ENCODE peak calls at places on chromosomes 7 and 10, in ten cellular contexts. V, I, K, C, P, E, Y, T, Q and L are unnamed samples. For H3K27me3, the result is how much of the 10 kb centered on the place peaks cover.

GRCh38 chr10:7853892-7854289 is 35.6 kb downstream of the TAF3 start:
- DNase-seq in V (no peak), I (no peak), K (no peak), C (no peak), P (no peak), E (no peak), Y (no peak), T (no peak), Q (no peak), L (no peak)

GRCh38 chr7:21844742-21845141 is 101.0 kb downstream of the CDCA7L start:
- DNase-seq in V (no peak), I (no peak), K (no peak), C (no peak), P (no peak), E (no peak), Y (no peak), T (no peak), Q (peak), L (no peak)

GRCh38 chr7:23691320-23691719 is 11.3 kb downstream of the FAM221A start:
- DNase-seq in V (no peak), I (no peak), K (peak), C (no peak), P (no peak), E (no peak), Y (no peak), T (no peak), Q (no peak), L (no peak)

GRCh38 chr7:69827140-69827919 is 229.1 kb downstream of the AUTS2 start:
- DNase-seq in V (peak), I (no peak), K (no peak), C (no peak), P (no peak), E (no peak), Y (no peak), T (no peak), Q (no peak), L (no peak)

GRCh38 chr7:7819442-7820247 is 101.2 kb upstream of the RPA3 start:
- DNase-seq in V (no peak), I (no peak), K (no peak), C (no peak), P (no peak), E (no peak), Y (no peak), T (no peak), Q (no peak), L (no peak)

GRCh38 chr7:68684246-68684850 is 913.9 kb upstream of the AUTS2 start:
- DNase-seq in V (no peak), I (no peak), K (no peak), C (no peak), P (no peak), E (peak), Y (no peak), T (no peak), Q (no peak), L (no peak)

GRCh38 chr7:11807000-11807399 is 25.0 kb downstream of the THSD7A start:
- DNase-seq in V (no peak), I (no peak), K (no peak), C (no peak), P (no peak), E (no peak), Y (no peak), T (no peak), Q (no peak), L (no peak)

GRCh38 chr10:89164920-89165319 is 42.2 kb downstream of the CH25H start:
- DNase-seq in V (no peak), I (no peak), K (no peak), C (no peak), P (no peak), E (no peak), Y (no peak), T (no peak), Q (no peak), L (no peak)

GRCh38 chr7:94295805-94296204 is 98.9 kb upstream of the COL1A2 start:
- DNase-seq in V (no peak), I (no peak), K (no peak), C (no peak), P (peak), E (no peak), Y (no peak), T (peak), Q (peak), L (no peak)

GRCh38 chr10:49609283-49610014 is 661 bp upstream of the SLC18A3 start:
- DNase-seq in V (no peak), I (peak), K (no peak), C (no peak), P (no peak), E (peak), Y (no peak), T (peak), Q (no peak), L (no peak)

GRCh38 chr7:40231796-40232195 is 97.0 kb downstream of the SUGCT start:
- DNase-seq in V (no peak), I (no peak), K (no peak), C (no peak), P (no peak), E (no peak), Y (no peak), T (no peak), Q (no peak), L (no peak)

GRCh38 chr10:33240265-33240664 is 94.2 kb downstream of the NRP1 start:
- DNase-seq in V (no peak), I (no peak), K (no peak), C (no peak), P (no peak), E (no peak), Y (no peak), T (no peak), Q (no peak), L (no peak)

GRCh38 chr7:127776776-127777390 is 124.9 kb downstream of the SND1 start:
- DNase-seq in V (no peak), I (no peak), K (no peak), C (no peak), P (peak), E (no peak), Y (no peak), T (no peak), Q (peak), L (no peak)

GRCh38 chr7:134293029-134293740 is 23.5 kb downstream of the SLC35B4 start:
- DNase-seq in V (no peak), I (no peak), K (no peak), C (no peak), P (no peak), E (no peak), Y (no peak), T (no peak), Q (no peak), L (no peak)

GRCh38 chr10:137031-137430 is 1.8 kb downstream of the ZMYND11 start:
- DNase-seq in V (no peak), I (no peak), K (peak), C (no peak), P (no peak), E (no peak), Y (no peak), T (peak), Q (peak), L (peak)

GRCh38 chr10:74755273-74755672 is 71.1 kb upstream of the KAT6B start:
- DNase-seq in V (peak), I (no peak), K (no peak), C (no peak), P (no peak), E (no peak), Y (no peak), T (no peak), Q (no peak), L (no peak)

GRCh38 chr7:33692956-33693355 is 212.4 kb upstream of the BMPER start:
- DNase-seq in V (no peak), I (no peak), K (no peak), C (no peak), P (no peak), E (no peak), Y (no peak), T (no peak), Q (peak), L (no peak)

GRCh38 chr7:70733115-70733514 is 398.8 kb upstream of the GALNT17 start:
- DNase-seq in V (no peak), I (no peak), K (no peak), C (no peak), P (peak), E (no peak), Y (no peak), T (no peak), Q (no peak), L (no peak)

GRCh38 chr10:86439544-86439943 is 72.9 kb upstream of the GRID1 start:
- DNase-seq in V (peak), I (no peak), K (peak), C (peak), P (peak), E (no peak), Y (peak), T (no peak), Q (peak), L (no peak)

GRCh38 chr10:89776665-89777064 is 75.3 kb downstream of the KIF20B start:
- DNase-seq in V (no peak), I (no peak), K (no peak), C (no peak), P (no peak), E (no peak), Y (no peak), T (no peak), Q (no peak), L (no peak)

GRCh38 chr7:141477866-141478265 is 73.3 kb upstream of the AGK start:
- DNase-seq in V (no peak), I (no peak), K (no peak), C (no peak), P (no peak), E (peak), Y (no peak), T (no peak), Q (no peak), L (no peak)

GRCh38 chr7:21867816-21868646 is 77.7 kb downstream of the CDCA7L start:
- DNase-seq in V (no peak), I (no peak), K (no peak), C (no peak), P (no peak), E (no peak), Y (no peak), T (no peak), Q (no peak), L (no peak)

GRCh38 chr7:42097756-42098155 is 139.3 kb downstream of the GLI3 start:
- DNase-seq in V (no peak), I (no peak), K (no peak), C (no peak), P (no peak), E (no peak), Y (no peak), T (no peak), Q (peak), L (no peak)

GRCh38 chr10:17655567-17656146 is 11.7 kb downstream of the STAM start:
- DNase-seq in V (peak), I (no peak), K (peak), C (no peak), P (no peak), E (no peak), Y (no peak), T (no peak), Q (no peak), L (no peak)

GRCh38 chr10:22230331-22230833 is 12.6 kb upstream of the EBLN1 start:
- DNase-seq in V (peak), I (no peak), K (no peak), C (no peak), P (no peak), E (no peak), Y (no peak), T (peak), Q (peak), L (peak)

GRCh38 chr10:84156768-84157167 is 16.8 kb upstream of the GPR15LG start:
- DNase-seq in V (peak), I (no peak), K (no peak), C (no peak), P (no peak), E (no peak), Y (no peak), T (no peak), Q (peak), L (no peak)

DNA sequence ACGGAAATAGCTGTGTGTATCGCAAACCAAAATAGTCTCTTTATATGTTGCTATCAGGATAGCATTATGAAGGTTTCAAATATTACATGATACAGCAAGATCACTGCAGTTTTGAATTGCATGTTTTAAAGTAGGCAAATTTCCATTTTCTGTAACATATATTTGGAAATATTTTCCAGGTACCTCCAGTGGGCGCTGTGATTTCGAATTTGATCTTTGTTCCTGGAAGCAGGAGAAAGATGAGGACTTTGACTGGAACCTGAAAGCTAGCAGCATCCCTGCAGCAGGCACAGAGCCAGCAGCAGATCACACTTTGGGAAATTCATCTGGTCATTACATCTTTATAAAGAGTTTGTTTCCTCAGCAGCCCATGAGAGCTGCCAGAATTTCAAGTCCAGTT is 299.0 kb downstream of the MALRD1 start:
- DNase-seq in V (no peak), I (no peak), K (no peak), C (no peak), P (no peak), E (no peak), Y (no peak), T (peak), Q (peak), L (no peak)
- TF ChIP-seq CTCF in V (no peak), I (no peak), K (peak), C (no peak), P (peak), E (no peak), Y (no peak), T (peak), Q (peak), L (no peak)

DNA sequence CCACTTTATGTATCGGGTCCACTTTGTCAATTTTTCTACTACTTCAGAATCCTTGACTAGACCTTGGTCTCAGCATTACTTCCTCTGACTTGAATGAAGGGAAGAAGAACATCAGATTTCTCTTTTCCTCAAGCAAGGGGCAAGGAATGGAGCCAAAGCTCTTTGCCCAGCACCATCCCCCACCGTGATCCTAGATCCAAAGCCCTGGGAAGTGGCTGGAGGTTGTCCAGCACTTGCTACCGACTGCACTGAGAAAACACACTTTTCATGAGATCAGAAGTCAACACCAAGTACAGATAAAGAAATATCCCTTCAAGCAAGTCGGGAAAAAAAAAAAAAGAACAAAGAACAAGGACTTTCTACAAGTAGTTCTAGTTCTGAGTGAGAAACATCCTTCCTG is 102.1 kb upstream of the DDC start:
- DNase-seq in V (no peak), I (no peak), K (no peak), C (no peak), P (no peak), E (no peak), Y (no peak), T (no peak), Q (peak), L (no peak)
- H3K27ac ChIP-seq in V (no peak), I (peak), K (no peak), C (peak), P (no peak), E (no peak), Y (peak), T (no peak), Q (no peak), L (no peak)

DNA sequence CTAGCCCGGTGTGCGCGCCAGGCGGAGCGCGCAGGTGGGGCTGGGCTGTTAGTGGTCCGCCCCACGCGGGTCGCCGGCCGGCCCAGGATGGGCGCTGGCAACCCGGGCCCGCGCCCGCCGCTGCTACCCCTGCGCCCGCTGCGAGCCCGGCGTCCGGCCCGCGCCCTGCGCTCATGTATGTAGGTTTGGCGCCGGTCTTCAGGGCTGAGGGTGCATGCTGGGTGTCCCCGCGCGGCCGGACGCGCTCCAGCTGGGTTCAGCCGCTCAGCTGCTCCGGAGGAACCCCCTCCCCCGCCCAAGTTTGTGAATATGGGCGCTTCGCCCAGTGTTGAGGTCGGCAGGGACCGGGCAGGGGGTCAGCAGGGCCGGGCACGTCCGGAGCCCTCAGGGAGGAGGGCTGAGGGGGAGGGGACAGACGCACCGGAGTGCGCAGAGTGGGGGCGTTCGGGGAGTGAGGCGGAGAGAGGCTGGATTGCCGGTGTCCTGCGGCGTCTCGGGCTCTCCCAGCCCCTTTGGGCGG is 561 bp downstream of the VWC2 start:
- DNase-seq in V (no peak), I (no peak), K (no peak), C (no peak), P (no peak), E (no peak), Y (no peak), T (peak), Q (no peak), L (no peak)
- H3K27me3 ChIP-seq in V (half or more), I (under half), K (under half), C (under half), P (under half), E (under half), Y (under half), T (half or more), Q (under half), L (under half)

GRCh38 chr7:142585425-142585824 is 163.8 kb upstream of the PRSS1 start:
- DNase-seq in V (no peak), I (no peak), K (no peak), C (no peak), P (no peak), E (no peak), Y (no peak), T (no peak), Q (no peak), L (no peak)
- TF ChIP-seq CTCF in V (no peak), I (no peak), K (no peak), C (no peak), P (peak), E (no peak), Y (no peak), T (no peak), Q (peak), L (no peak)

DNA sequence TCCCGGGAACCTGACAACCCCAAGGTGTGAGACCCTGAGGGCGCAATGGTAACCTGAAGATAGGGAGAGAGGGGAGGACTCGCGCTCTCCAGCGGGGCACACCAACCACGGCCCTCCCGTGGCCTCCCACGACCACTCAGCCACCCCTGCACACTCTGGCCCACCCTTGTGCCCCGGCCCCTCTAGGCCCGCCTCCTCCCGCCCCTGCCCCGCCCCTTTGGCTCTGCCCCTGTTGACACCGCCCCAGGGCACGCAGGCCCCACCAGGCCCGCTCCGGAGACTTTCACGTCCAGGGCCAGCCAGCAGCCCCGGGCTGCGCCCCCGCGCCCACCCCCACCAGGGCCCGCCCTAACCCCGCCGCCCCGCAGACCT is 11.0 kb downstream of the ATG9B start:
- DNase-seq in V (no peak), I (no peak), K (no peak), C (no peak), P (no peak), E (no peak), Y (no peak), T (peak), Q (no peak), L (peak)
- H3K27ac ChIP-seq in V (no peak), I (peak), K (no peak), C (no peak), P (no peak), E (no peak), Y (no peak), T (peak), Q (no peak), L (peak)

GRCh38 chr7:151255390-151255789 is 6.9 kb upstream of the SMARCD3 start:
- DNase-seq in V (no peak), I (no peak), K (no peak), C (no peak), P (no peak), E (no peak), Y (no peak), T (no peak), Q (no peak), L (no peak)

GRCh38 chr7:151254316-151254715 is 5.8 kb upstream of the SMARCD3 start:
- DNase-seq in V (no peak), I (no peak), K (no peak), C (no peak), P (no peak), E (no peak), Y (no peak), T (no peak), Q (no peak), L (no peak)

GRCh38 chr7:151252961-151253691 is 4.6 kb upstream of the SMARCD3 start:
- DNase-seq in V (no peak), I (no peak), K (no peak), C (no peak), P (no peak), E (no peak), Y (no peak), T (no peak), Q (no peak), L (no peak)

GRCh38 chr7:151256410-151257045 is 8.0 kb upstream of the SMARCD3 start:
- DNase-seq in V (no peak), I (no peak), K (no peak), C (no peak), P (no peak), E (no peak), Y (no peak), T (no peak), Q (no peak), L (no peak)

DNA sequence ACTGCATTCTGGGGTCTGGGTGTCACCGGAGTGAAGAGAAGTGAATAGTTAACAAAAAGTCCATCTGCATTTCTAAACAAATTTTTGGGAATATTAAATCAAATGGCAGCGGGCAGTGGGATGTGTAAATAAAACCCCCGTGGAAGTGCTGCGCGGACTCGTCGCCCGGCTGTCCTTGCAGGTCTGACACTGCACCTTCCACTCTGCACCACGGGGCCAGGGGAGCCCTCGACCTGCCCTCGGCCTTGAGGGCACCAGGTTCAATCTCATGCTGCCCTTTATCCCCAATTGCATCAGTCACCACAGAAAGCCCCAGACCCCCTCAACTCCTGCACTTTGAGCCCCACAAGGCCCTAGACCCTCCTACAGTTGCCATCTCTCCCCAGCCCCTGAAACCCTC is 6.4 kb upstream of the SMARCD3 start:
- DNase-seq in V (no peak), I (no peak), K (no peak), C (no peak), P (no peak), E (no peak), Y (no peak), T (no peak), Q (no peak), L (no peak)
- H3K27me3 ChIP-seq in V (under half), I (under half), K (half or more), C (under half), P (under half), E (under half), Y (under half), T (under half), Q (under half), L (under half)

DNA sequence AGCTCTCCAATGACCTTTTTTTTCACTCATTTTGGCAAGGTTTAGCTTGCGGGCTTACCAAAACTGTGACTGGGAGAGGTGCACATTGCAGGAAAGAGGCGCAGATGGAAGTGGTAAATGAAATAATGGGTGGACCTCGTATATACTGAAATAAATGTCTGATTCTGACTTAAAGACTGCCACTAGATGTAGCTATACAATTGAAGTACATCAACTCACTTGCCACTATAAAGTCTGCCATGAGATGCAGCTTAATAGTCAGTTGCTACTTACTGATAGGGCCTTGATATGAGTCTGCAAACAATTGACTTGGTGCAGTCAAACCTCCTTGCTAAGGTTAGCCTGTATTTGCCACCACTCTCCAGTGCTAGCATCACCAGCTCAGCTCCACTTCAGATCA is 525.9 kb upstream of the MBL2 start:
- DNase-seq in V (no peak), I (no peak), K (no peak), C (no peak), P (no peak), E (no peak), Y (no peak), T (no peak), Q (no peak), L (no peak)
- TF ChIP-seq CTCF in V (no peak), I (no peak), K (no peak), C (no peak), P (no peak), E (no peak), Y (no peak), T (no peak), Q (no peak), L (no peak)